ENCODE peak calls at places on chromosomes 16 and 17, in six cellular contexts. D, S, F, A, T and M are unnamed samples.

GRCh38 chr16:2150418-2151187 is 2.2 kb downstream of the RAB26 start:
- DNase-seq in A (peak), T (no peak), F (no peak), D (peak), S (peak), M (peak)

GRCh38 chr16:29811896-29812665 is at the start of gene PRRT2:
- DNase-seq in D (peak), A (no peak), S (peak), T (peak), F (no peak), M (no peak)

GRCh38 chr16:84362410-84362809 is 5.9 kb upstream of the ATP2C2 start:
- DNase-seq in S (no peak), D (no peak), A (peak), T (no peak), F (no peak), M (no peak)

GRCh38 chr16:50602531-50603205 is 54.5 kb downstream of the NKD1 start:
- DNase-seq in D (no peak), A (no peak), S (no peak), F (peak), T (peak), M (no peak)

GRCh38 chr17:75182319-75182568 is 515 bp downstream of the SUMO2 start:
- DNase-seq in F (no peak), S (no peak), A (no peak), T (no peak), D (no peak), M (no peak)

GRCh38 chr16:17258848-17259713 is 211.7 kb downstream of the XYLT1 start:
- DNase-seq in F (no peak), T (no peak), D (no peak), S (peak), A (no peak), M (no peak)

GRCh38 chr16:628321-629061 is 2.3 kb upstream of the WFIKKN1 start:
- DNase-seq in T (no peak), S (no peak), D (no peak), F (no peak), A (no peak), M (no peak)

GRCh38 chr17:82049106-82049505 is 2.5 kb downstream of the RFNG start:
- DNase-seq in A (no peak), D (no peak), T (no peak), S (no peak), F (no peak), M (no peak)

GRCh38 chr16:84667600-84668309 is 19.4 kb downstream of the KLHL36 start:
- DNase-seq in F (no peak), A (peak), D (no peak), S (no peak), T (no peak), M (no peak)

GRCh38 chr17:32104158-32104557 is 38.1 kb upstream of the RHOT1 start:
- DNase-seq in S (no peak), D (no peak), F (no peak), A (no peak), T (no peak), M (no peak)

GRCh38 chr16:27174798-27175197 is 28.5 kb upstream of the KDM8 start:
- DNase-seq in T (no peak), A (no peak), F (no peak), S (no peak), D (no peak), M (no peak)

GRCh38 chr17:9977175-9977574 is 72.1 kb upstream of the RCVRN start:
- DNase-seq in S (peak), F (no peak), A (no peak), D (no peak), T (no peak), M (no peak)

GRCh38 chr16:8864480-8864879 is 4.3 kb downstream of the CARHSP1 start:
- DNase-seq in A (no peak), D (no peak), S (no peak), T (no peak), F (no peak), M (no peak)